ENCODE peak calls at places on chromosomes 12 and 14, in six cellular contexts. C, V, D, L, W and R are unnamed samples.

GRCh38 chr12:101207086-101207780 is 2.8 kb downstream of the SLC5A8 start:
- DNase-seq in L (no peak), W (no peak), D (no peak), C (no peak), V (no peak), R (no peak)

GRCh38 chr14:103581954-103582703 is 19.4 kb downstream of the COA8 start:
- DNase-seq in W (no peak), L (no peak), V (no peak), C (no peak), D (no peak), R (peak)

GRCh38 chr14:35416108-35416750 is 11.7 kb upstream of the NFKBIA start:
- DNase-seq in D (no peak), W (no peak), L (peak), C (no peak), V (no peak), R (no peak)

GRCh38 chr14:91327201-91327600 is 82.7 kb upstream of the GPR68 start:
- DNase-seq in W (no peak), L (no peak), D (no peak), V (no peak), C (no peak), R (peak)

GRCh38 chr14:69901113-69901951 is 22.1 kb downstream of the SMOC1 start:
- DNase-seq in D (no peak), L (no peak), W (peak), V (no peak), C (no peak), R (no peak)

GRCh38 chr14:24911324-24912095 is 138.4 kb downstream of the STXBP6 start:
- DNase-seq in L (no peak), W (peak), V (no peak), D (peak), C (no peak), R (no peak)

GRCh38 chr12:24902521-24903304 is 46.2 kb downstream of the BCAT1 start:
- DNase-seq in L (no peak), V (no peak), C (peak), W (no peak), D (peak), R (no peak)

GRCh38 chr12:98388126-98388525 is 127.3 kb upstream of the TMPO start:
- DNase-seq in D (no peak), C (no peak), V (no peak), L (no peak), W (no peak), R (no peak)

GRCh38 chr12:71216725-71217579 is 59.2 kb upstream of the TSPAN8 start:
- DNase-seq in C (no peak), D (peak), V (no peak), L (no peak), W (peak), R (no peak)

GRCh38 chr12:121796855-121797751 is 3.6 kb upstream of the RHOF start:
- DNase-seq in W (peak), L (no peak), V (peak), D (peak), C (peak), R (peak)

GRCh38 chr12:11174022-11174421 is 3.0 kb downstream of the SMIM10L1 start:
- DNase-seq in L (no peak), W (peak), C (no peak), D (no peak), V (no peak), R (no peak)

GRCh38 chr14:92719421-92719820 is 29.0 kb downstream of the LGMN start:
- DNase-seq in C (no peak), V (no peak), W (peak), L (no peak), D (no peak), R (no peak)

GRCh38 chr12:13811061-13811460 is 170.3 kb downstream of the GRIN2B start:
- DNase-seq in V (no peak), L (no peak), D (no peak), W (no peak), C (no peak), R (no peak)

GRCh38 chr12:68977909-68978610 is 45.1 kb upstream of the CPM start:
- DNase-seq in D (no peak), V (no peak), C (no peak), L (no peak), W (no peak), R (no peak)

GRCh38 chr14:79575032-79575431 is 636.3 kb downstream of the DIO2 start:
- DNase-seq in D (no peak), V (no peak), C (no peak), L (no peak), W (no peak), R (no peak)

GRCh38 chr14:37585971-37586759 is 8.9 kb downstream of the FOXA1 start:
- DNase-seq in D (no peak), C (no peak), L (no peak), W (no peak), V (no peak), R (no peak)

DNA sequence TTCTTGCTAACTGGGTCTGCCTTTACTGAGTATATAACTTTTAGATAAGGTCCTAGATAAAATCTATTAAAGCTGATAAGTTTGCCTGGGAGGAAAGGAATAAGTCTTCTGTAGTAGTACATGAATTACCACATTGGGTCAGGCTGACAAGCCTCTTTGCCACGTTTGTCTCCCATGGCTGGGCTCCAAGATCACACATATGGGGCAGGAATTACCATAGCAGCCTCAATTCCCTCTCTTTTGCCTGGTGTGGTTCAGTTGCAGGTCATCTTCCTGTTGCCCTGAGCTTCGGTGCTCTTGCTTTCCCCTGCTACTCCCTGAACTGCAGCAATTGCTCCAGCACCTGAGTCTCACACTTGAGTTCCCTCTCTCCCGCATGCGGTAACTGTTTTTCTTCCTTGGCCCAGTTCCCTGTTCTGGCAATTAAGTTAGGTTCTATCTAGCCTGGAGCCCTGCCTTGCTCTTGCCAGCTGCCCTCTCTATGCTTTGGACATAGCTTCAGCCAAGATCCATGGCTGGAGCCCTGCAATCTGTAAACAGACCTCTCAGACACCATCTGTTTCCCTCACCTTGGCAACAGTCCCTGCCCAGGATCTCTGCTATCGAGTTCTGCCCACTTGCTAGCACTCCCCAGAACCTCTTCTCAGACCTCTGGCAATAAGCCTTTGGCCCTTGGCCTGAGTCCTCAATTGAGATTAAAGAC is 5.8 kb upstream of the GLT8D2 start:
- DNase-seq in V (peak), D (no peak), W (peak), C (peak), L (no peak), R (no peak)
- H3K4me3 ChIP-seq in V (no peak), D (no peak), W (no peak), C (no peak), L (no peak), R (no peak)

DNA sequence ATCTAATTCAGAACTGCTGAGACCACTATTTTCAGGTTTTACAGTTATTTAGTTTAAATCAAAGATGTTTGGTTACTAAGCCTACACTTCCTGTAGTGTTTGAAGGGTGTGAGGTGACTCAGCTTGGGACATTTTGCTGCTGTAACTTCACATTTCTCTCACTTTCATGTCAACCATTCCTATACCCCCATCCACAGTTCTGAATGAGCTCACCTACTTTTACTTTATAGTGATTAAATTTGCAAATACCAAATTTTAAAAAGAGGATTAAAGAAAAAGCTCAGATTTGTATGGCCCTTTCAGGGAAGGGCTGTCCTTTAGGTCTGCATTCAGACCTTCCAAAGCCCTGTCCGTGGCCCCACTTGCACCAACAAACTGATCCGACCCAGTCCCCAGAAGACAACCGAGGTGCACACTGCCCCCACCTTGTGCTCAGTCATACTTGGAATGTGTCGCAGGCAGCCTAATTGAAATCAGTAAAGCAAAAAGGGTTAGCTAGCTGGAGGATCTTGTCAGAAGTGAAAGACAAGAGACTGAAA is 174.4 kb downstream of the MON2 start:
- DNase-seq in D (no peak), C (no peak), L (peak), W (peak), V (no peak), R (no peak)
- H3K4me3 ChIP-seq in D (no peak), C (no peak), L (no peak), W (no peak), V (no peak), R (no peak)

GRCh38 chr12:7061138-7061537 is 620 bp downstream of the C1S start:
- DNase-seq in L (no peak), V (no peak), D (no peak), W (no peak), C (no peak), R (no peak)

GRCh38 chr12:7058850-7059249 is 1.7 kb upstream of the C1S start:
- DNase-seq in W (no peak), V (no peak), L (no peak), D (no peak), C (no peak), R (no peak)

GRCh38 chr12:7061596-7061995 is 1.1 kb downstream of the C1S start:
- DNase-seq in D (no peak), L (no peak), W (no peak), V (no peak), C (no peak), R (no peak)

GRCh38 chr12:7059780-7060179 is 738 bp upstream of the C1S start:
- DNase-seq in V (no peak), L (no peak), C (no peak), D (no peak), W (no peak), R (no peak)

DNA sequence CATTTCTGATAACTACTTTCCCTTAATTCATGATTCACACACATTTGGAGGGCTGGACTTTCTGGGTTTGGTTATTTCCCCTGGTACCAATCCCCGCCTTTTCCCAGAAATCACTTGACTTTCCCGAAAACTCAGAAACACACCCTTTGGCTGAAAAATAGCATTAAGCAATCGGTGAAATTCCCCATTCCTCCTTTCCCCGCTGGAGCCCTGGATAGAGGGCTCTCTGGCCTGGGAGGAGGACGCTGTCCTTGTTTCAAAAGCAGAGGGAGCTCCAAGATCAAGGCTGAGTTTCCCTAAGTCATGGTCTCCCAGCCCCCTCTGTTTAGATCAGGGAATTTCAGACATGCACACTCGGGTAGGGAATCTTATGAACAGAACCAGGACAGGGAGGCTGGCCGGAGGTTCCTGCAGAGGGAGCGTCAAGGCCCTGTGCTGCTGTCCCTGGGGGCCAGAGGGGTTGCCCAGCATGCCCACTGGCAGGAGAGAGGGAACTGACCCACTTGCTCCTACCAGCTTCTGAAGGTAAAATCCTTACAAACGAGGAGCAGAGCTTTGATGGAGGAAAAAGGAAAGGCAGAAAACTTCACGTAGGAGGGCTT is at the start of gene C1S:
- DNase-seq in W (peak), C (peak), L (no peak), D (peak), V (peak), R (no peak)
- H3K4me3 ChIP-seq in W (peak), C (peak), L (no peak), D (no peak), V (no peak), R (no peak)

DNA sequence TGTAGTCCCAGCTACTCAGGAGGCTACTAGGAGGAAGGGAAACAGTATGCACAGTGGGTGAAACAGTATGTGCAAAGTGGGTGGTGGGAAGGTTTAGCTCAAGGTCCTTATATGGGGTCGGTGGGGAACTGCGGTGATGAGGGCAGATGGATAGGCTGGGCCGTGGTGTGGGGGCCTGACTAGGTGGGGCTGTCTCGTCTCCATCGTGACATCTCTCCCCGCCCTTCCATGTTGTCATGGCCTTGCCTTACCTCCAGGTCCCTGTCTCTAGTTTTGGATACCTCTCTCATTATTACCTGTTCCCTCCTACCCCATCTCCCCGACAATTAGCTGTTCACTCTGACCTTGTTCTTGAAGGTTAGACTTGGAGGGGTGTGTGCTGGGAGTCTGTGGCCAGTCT is 4.4 kb upstream of the NR4A1 start:
- DNase-seq in C (no peak), L (no peak), V (no peak), W (no peak), D (no peak), R (no peak)
- H3K4me3 ChIP-seq in C (no peak), L (no peak), V (no peak), W (no peak), D (no peak), R (no peak)

GRCh38 chr14:100297320-100298300 is 8.6 kb downstream of the SLC25A29 start:
- DNase-seq in V (peak), C (peak), D (peak), W (peak), L (no peak), R (peak)
- H3K4me3 ChIP-seq in V (no peak), C (peak), D (no peak), W (no peak), L (no peak), R (no peak)

GRCh38 chr12:27549231-27549800 is 25.3 kb downstream of the PPFIBP1 start:
- DNase-seq in C (no peak), W (peak), D (no peak), V (no peak), L (no peak), R (no peak)
- H3K4me3 ChIP-seq in C (peak), W (peak), D (no peak), V (no peak), L (no peak), R (no peak)

GRCh38 chr12:50841654-50842531 is 833 bp upstream of the TMPRSS12 start:
- DNase-seq in C (no peak), W (no peak), D (no peak), V (no peak), L (no peak), R (no peak)

GRCh38 chr12:50839032-50839431 is 3.7 kb upstream of the TMPRSS12 start:
- DNase-seq in L (no peak), W (no peak), D (no peak), V (no peak), C (no peak), R (no peak)

GRCh38 chr12:50845021-50845647 is 2.4 kb downstream of the TMPRSS12 start:
- DNase-seq in C (no peak), V (no peak), D (no peak), W (peak), L (no peak), R (no peak)

GRCh38 chr12:50840809-50841487 is 1.8 kb upstream of the TMPRSS12 start:
- DNase-seq in D (no peak), W (no peak), V (no peak), C (no peak), L (no peak), R (no peak)

GRCh38 chr12:50842637-50843493 is at the start of gene TMPRSS12:
- DNase-seq in C (peak), L (no peak), W (no peak), V (peak), D (peak), R (no peak)
- H3K4me3 ChIP-seq in C (peak), L (no peak), W (no peak), V (no peak), D (no peak), R (no peak)

GRCh38 chr14:81684696-81685095 is 151.0 kb upstream of the SEL1L start:
- DNase-seq in C (no peak), L (no peak), W (no peak), D (no peak), V (no peak), R (no peak)
- H3K4me3 ChIP-seq in C (no peak), L (no peak), W (no peak), D (no peak), V (no peak), R (no peak)